ENCODE peak calls at places on chromosome 1, in eight cellular contexts. X is H1, Y is tibial nerve, W is A549, O is K562, Z is stomach, T is ovary, V is sigmoid colon. B is an unnamed sample.

GRCh38 chr1:4048076-4048475 is 148.0 kb upstream of the C1orf174 start:
- DNase-seq in X (no peak), Y (no peak), W (no peak), O (no peak), Z (no peak), T (no peak), V (no peak), B (no peak)

GRCh38 chr1:156493749-156494148 is 6.8 kb downstream of the MEF2D start:
- DNase-seq in X (no peak), Y (no peak), W (no peak), O (no peak), Z (no peak), T (no peak), V (no peak), B (no peak)

GRCh38 chr1:38860464-38860816 is 868 bp upstream of the RRAGC start:
- DNase-seq in X (no peak), Y (no peak), W (no peak), O (peak; percentile 35), Z (no peak), T (no peak), V (no peak), B (no peak)

GRCh38 chr1:53195913-53196484 is 625 bp upstream of the CPT2 start:
- DNase-seq in X (no peak), Y (no peak), W (no peak), O (no peak), Z (no peak), T (no peak), V (peak; percentile 57), B (no peak)

GRCh38 chr1:7526196-7526866 is 244.8 kb upstream of the VAMP3 start:
- DNase-seq in X (no peak), Y (no peak), W (no peak), O (no peak), Z (no peak), T (no peak), V (no peak), B (no peak)

GRCh38 chr1:228667224-228667623 is 68.1 kb upstream of the RHOU start:
- DNase-seq in X (no peak), Y (no peak), W (no peak), O (no peak), Z (no peak), T (no peak), V (no peak), B (no peak)

GRCh38 chr1:188769936-188770335 is 1707.7 kb downstream of the BRINP3 start:
- DNase-seq in X (no peak), Y (no peak), W (no peak), O (no peak), Z (no peak), T (no peak), V (no peak), B (no peak)

GRCh38 chr1:89081005-89081404 is 16.0 kb upstream of the GBP1 start:
- DNase-seq in X (no peak), Y (no peak), W (no peak), O (no peak), Z (no peak), T (no peak), V (no peak), B (no peak)

GRCh38 chr1:16903054-16903453 is 7.3 kb downstream of the RNU1-2 start:
- DNase-seq in X (no peak), Y (no peak), W (peak; percentile 28), O (no peak), Z (no peak), T (no peak), V (peak; percentile 73), B (no peak)

GRCh38 chr1:217770895-217771294 is 139.8 kb downstream of the SPATA17 start:
- DNase-seq in X (no peak), Y (no peak), W (no peak), O (no peak), Z (no peak), T (no peak), V (no peak), B (no peak)

GRCh38 chr1:234186037-234186688 is 187.1 kb upstream of the COA6 start:
- DNase-seq in X (no peak), Y (no peak), W (peak; percentile 86), O (no peak), Z (no peak), T (no peak), V (no peak), B (no peak)

GRCh38 chr1:84689514-84690396 is 506 bp downstream of the SSX2IP start:
- DNase-seq in X (no peak), Y (peak; percentile 41), W (peak; percentile 39), O (no peak), Z (peak; percentile 58), T (peak; percentile 63), V (peak; percentile 86), B (no peak)

GRCh38 chr1:168362991-168363390 is 82.3 kb downstream of the TBX19 start:
- DNase-seq in X (no peak), Y (no peak), W (no peak), O (no peak), Z (no peak), T (no peak), V (no peak), B (no peak)

GRCh38 chr1:9282436-9282955 is 10.2 kb upstream of the SPSB1 start:
- DNase-seq in X (no peak), Y (no peak), W (no peak), O (no peak), Z (no peak), T (no peak), V (no peak), B (no peak)

GRCh38 chr1:108066808-108067207 is 101.8 kb upstream of the VAV3 start:
- DNase-seq in X (no peak), Y (no peak), W (no peak), O (no peak), Z (no peak), T (no peak), V (no peak), B (no peak)

GRCh38 chr1:75723989-75724471 is 479 bp upstream of the ACADM start:
- DNase-seq in X (peak; percentile 27), Y (peak; percentile 62), W (peak; percentile 85), O (peak; percentile 88), Z (peak; percentile 80), T (peak; percentile 91), V (peak; percentile 94), B (peak; percentile 87)

GRCh38 chr1:150484861-150485260 is 2.4 kb upstream of the TARS2 start:
- DNase-seq in X (no peak), Y (no peak), W (peak; percentile 53), O (no peak), Z (no peak), T (no peak), V (no peak), B (no peak)

GRCh38 chr1:241316372-241316771 is 40.6 kb downstream of the RGS7 start:
- DNase-seq in X (no peak), Y (no peak), W (no peak), O (no peak), Z (no peak), T (no peak), V (no peak), B (no peak)

GRCh38 chr1:50720457-50721053 is 239.5 kb downstream of the FAF1 start:
- DNase-seq in X (no peak), Y (no peak), W (no peak), O (peak; percentile 46), Z (no peak), T (no peak), V (no peak), B (no peak)

GRCh38 chr1:50717327-50717726 is 242.7 kb downstream of the FAF1 start:
- DNase-seq in X (no peak), Y (no peak), W (no peak), O (no peak), Z (no peak), T (no peak), V (no peak), B (no peak)

GRCh38 chr1:50724626-50725286 is 235.3 kb downstream of the FAF1 start:
- DNase-seq in X (no peak), Y (no peak), W (no peak), O (no peak), Z (no peak), T (no peak), V (no peak), B (no peak)

DNA sequence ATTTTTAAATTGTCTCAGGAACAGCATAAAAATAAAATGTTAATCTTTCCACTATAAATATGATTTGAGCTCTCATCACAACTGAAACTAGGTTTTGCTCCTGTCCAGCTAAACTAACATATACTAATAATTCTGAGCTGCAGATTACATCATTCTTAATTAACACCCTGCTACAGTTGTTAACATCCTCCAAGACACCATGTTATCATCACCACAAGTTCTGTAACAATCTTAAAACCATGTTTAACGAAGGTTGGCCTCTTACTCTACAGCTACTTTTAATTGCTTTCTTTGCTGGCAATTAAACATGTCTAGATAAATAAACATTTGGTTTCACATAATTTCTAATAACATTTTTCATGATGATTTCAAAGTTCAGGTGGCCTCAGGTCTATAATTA is 240.9 kb downstream of the FAF1 start:
- DNase-seq in X (no peak), Y (no peak), W (no peak), O (no peak), Z (no peak), T (no peak), V (no peak), B (no peak)
- TF ChIP-seq EP300 in X (no peak), Y (no peak), W (no peak), O (no peak), Z (no peak), T (no peak), V (no peak), B (no peak)

GRCh38 chr1:203288351-203288894 is 16.9 kb upstream of the BTG2 start:
- DNase-seq in X (no peak), Y (no peak), W (no peak), O (no peak), Z (no peak), T (no peak), V (no peak), B (no peak)
- TF ChIP-seq EP300 in X (no peak), Y (no peak), W (no peak), O (no peak), Z (no peak), T (no peak), V (no peak), B (no peak)

DNA sequence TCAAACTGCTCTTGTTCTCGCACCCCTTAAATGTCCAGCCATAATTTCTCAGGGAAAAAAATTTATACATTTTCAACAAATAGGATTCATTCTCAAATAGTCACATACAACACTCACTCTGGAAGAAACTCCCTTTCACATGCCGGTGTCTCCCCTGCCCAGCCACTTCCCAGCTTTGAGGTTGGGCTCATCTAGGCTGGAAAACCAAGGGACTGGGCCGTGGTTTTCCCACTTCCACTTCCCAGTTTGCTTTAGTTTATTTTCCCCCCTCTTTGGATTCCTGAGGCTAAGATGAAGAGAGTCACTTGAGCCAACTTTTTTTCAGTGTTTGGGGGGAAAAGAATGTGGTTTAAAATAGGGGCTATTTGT is 522 bp upstream of the IPO9 start:
- DNase-seq in X (no peak), Y (no peak), W (no peak), O (no peak), Z (no peak), T (no peak), V (no peak), B (no peak)
- TF ChIP-seq EP300 in X (no peak), Y (no peak), W (no peak), O (no peak), Z (no peak), T (no peak), V (no peak), B (no peak)

DNA sequence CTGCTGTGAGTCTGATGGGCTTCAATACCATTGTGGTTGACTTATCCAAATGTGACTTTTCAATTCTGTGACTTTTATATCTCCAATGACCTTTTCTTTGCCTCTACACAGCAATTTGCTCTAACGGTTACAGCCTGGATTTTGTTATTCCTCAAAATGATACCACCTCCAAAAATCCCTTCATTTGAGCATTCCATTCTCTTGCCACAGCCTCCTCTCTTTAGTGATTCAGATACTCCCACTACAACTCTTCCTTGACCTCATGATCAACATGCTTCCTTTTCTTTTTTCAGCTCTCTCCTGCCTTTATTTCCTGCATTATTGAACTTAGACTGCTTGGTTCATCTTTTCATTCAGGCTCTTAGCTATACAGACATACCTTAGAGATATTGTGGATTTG is 16.6 kb upstream of the IL19 start:
- DNase-seq in X (no peak), Y (no peak), W (no peak), O (no peak), Z (no peak), T (no peak), V (no peak), B (no peak)
- TF ChIP-seq EP300 in X (no peak), Y (no peak), W (no peak), O (no peak), Z (no peak), T (no peak), V (no peak), B (no peak)